ENCODE peak calls at places on chromosome 17, in ten cellular contexts. G, P, D, Q, M, F, L, K, O and A are unnamed samples.

GRCh38 chr17:47732399-47733046 is 513 bp upstream of the TBX21 start:
- DNase-seq in G (no peak), P (peak), D (no peak), Q (no peak), M (no peak), F (no peak), L (no peak), K (peak), O (no peak), A (no peak)

GRCh38 chr17:44960654-44961053 is 7.4 kb downstream of the C1QL1 start:
- DNase-seq in G (no peak), P (peak), D (no peak), Q (no peak), M (peak), F (no peak), L (no peak), K (peak), O (no peak), A (no peak)

GRCh38 chr17:4534928-4535666 is 20.1 kb downstream of the MYBBP1A start:
- DNase-seq in G (no peak), P (no peak), D (no peak), Q (no peak), M (no peak), F (no peak), L (no peak), K (no peak), O (no peak), A (no peak)

GRCh38 chr17:50766222-50767023 is 895 bp downstream of the ANKRD40CL start:
- DNase-seq in G (no peak), P (no peak), D (peak), Q (no peak), M (no peak), F (no peak), L (no peak), K (peak), O (no peak), A (no peak)

GRCh38 chr17:56489980-56490379 is 103.5 kb upstream of the NOG start:
- DNase-seq in G (no peak), P (no peak), D (no peak), Q (no peak), M (no peak), F (no peak), L (no peak), K (no peak), O (no peak), A (no peak)

GRCh38 chr17:28707339-28707720 is 4.4 kb downstream of the PROCA1 start:
- DNase-seq in G (no peak), P (no peak), D (no peak), Q (no peak), M (no peak), F (no peak), L (no peak), K (no peak), O (no peak), A (no peak)

GRCh38 chr17:6927290-6927844 is 68.5 kb upstream of the ALOX12 start:
- DNase-seq in G (no peak), P (no peak), D (no peak), Q (peak), M (no peak), F (no peak), L (no peak), K (no peak), O (no peak), A (no peak)

GRCh38 chr17:39064814-39065213 is 86.6 kb downstream of the PLXDC1 start:
- DNase-seq in G (no peak), P (no peak), D (no peak), Q (no peak), M (no peak), F (no peak), L (no peak), K (no peak), O (no peak), A (no peak)

GRCh38 chr17:80220709-80221215 is 535 bp downstream of the SLC26A11 start:
- DNase-seq in G (peak), P (peak), D (no peak), Q (no peak), M (no peak), F (peak), L (peak), K (no peak), O (peak), A (no peak)

DNA sequence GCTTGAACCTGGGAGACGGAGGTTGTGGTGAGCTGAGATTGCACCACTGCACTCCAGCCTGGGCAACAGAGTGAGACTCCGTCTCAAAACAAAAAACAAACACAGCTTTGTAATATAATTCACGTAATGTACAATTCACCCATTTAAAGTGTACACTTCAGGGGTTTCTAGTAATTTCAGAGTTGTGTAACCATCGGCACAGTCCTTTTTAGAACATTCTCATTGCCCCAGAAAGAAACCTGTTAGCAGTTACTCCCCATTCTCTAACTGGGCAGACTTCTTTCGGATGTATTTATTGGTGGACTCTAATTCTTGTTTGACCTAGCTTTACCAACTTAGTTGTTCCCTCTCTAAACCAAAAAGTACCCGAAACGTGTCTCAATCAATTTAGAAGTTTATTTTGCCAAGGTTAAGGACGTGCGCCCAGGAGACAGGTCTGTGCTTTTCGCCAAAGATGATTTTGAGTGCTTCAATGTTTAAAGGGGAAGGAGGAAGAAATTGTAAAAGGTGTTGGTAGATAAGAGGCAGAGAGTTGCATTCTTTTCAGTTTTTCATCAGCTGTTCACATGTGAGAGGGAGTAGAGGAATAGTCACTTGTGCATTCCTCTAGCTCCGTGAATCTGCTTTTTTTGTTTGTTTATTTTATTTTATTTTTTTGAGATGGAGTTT is 175.3 kb downstream of the PRKCA start:
- DNase-seq in G (no peak), P (no peak), D (no peak), Q (no peak), M (no peak), F (no peak), L (no peak), K (no peak), O (no peak), A (no peak)
- TF ChIP-seq POLR2A in G (no peak), P (no peak), D (no peak), Q (no peak), M (no peak), F (no peak), L (no peak), K (no peak), O (no peak), A (no peak)

GRCh38 chr17:49554694-49555494 is 20.8 kb upstream of the NXPH3 start:
- DNase-seq in G (no peak), P (no peak), D (no peak), Q (no peak), M (no peak), F (no peak), L (no peak), K (no peak), O (no peak), A (no peak)

GRCh38 chr17:49553676-49554335 is 21.9 kb upstream of the NXPH3 start:
- DNase-seq in G (no peak), P (no peak), D (no peak), Q (no peak), M (no peak), F (no peak), L (no peak), K (no peak), O (no peak), A (no peak)

GRCh38 chr17:49555495-49556018 is 20.1 kb upstream of the NXPH3 start:
- DNase-seq in G (no peak), P (no peak), D (no peak), Q (no peak), M (no peak), F (peak), L (no peak), K (no peak), O (no peak), A (peak)

GRCh38 chr17:49557204-49558024 is 18.3 kb upstream of the NXPH3 start:
- DNase-seq in G (no peak), P (peak), D (peak), Q (peak), M (no peak), F (no peak), L (no peak), K (peak), O (peak), A (peak)

DNA sequence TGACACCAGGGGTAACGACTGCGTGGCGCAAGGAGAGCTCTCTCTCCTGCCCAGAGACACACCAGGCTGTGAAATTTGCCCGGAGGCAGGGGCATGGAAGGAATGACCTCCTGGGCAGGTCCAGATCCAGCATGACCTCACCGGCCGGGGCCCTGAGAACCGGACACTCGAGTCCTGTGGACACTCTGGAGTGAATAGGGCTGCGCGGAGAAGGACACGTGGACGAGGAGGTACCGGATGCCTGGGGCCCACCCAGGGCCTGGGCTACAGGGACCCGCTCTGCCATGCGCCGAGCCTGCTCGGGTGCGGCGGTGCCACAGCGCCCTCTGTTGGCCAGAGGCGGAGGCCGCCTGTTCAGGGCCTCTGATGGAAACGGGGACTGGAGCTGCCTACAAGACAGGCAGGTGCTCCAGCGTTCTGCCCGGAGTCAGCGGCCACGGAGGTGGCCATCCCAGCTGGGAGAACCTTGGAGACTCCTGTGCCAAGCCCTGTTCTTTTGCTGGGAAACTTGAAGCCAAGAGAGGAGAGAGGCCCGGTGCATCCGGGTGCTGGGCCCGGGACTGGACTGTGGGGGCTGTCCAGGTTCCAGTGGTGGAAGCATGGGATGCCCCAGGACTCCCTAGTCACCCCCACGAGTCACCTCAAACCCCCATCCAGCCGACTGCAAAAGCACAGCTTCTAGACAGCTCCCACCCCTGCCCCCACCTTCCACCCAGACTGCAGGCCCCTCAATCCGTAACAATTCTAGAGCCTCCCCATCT is 19.3 kb upstream of the NXPH3 start:
- DNase-seq in G (peak), P (peak), D (peak), Q (peak), M (peak), F (peak), L (peak), K (peak), O (peak), A (peak)
- TF ChIP-seq POLR2A in G (no peak), P (no peak), D (no peak), Q (no peak), M (no peak), F (no peak), L (peak), K (no peak), O (no peak), A (no peak)

GRCh38 chr17:81665205-81666091 is 957 bp downstream of the OXLD1 start:
- DNase-seq in G (no peak), P (peak), D (peak), Q (peak), M (peak), F (no peak), L (no peak), K (no peak), O (peak), A (no peak)
- TF ChIP-seq POLR2A in G (no peak), P (no peak), D (no peak), Q (no peak), M (no peak), F (no peak), L (no peak), K (no peak), O (peak), A (no peak)

DNA sequence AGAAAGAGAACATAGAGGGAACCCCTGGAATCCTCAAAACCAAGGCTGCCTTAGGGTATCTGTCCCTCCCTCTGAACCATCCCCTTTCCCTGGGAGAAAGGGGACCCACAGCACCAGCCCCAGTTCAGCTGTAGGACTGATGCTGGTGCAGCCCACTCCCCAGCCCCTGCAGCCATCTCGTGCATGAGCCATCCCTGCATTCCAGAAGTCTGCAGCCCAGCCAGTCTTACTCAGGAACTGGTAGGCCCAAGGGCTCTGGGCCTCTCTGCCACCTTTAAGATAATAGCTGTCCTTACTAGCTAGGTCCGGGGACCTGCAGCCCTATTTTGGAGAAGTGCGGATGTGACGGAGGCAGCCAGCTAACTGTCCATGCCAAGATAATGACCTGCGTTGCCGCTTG is 6.0 kb upstream of the EVPL start:
- DNase-seq in G (no peak), P (no peak), D (no peak), Q (no peak), M (no peak), F (no peak), L (no peak), K (no peak), O (no peak), A (no peak)
- TF ChIP-seq POLR2A in G (no peak), P (no peak), D (no peak), Q (no peak), M (no peak), F (no peak), L (no peak), K (no peak), O (no peak), A (no peak)

GRCh38 chr17:31535581-31535981 is 144.1 kb downstream of the RAB11FIP4 start:
- DNase-seq in G (no peak), P (no peak), D (no peak), Q (no peak), M (no peak), F (no peak), L (no peak), K (peak), O (no peak), A (no peak)
- TF ChIP-seq POLR2A in G (no peak), P (no peak), D (peak), Q (no peak), M (no peak), F (no peak), L (no peak), K (no peak), O (no peak), A (no peak)